ENCODE peak calls at places on chromosomes 11 and 22, in six cellular contexts. V is spleen, Z is sigmoid colon, E is endothelial cell of umbilical vein, F is GM12891, H is GM23338. C is an unnamed sample.

GRCh38 chr11:12303431-12304149 is 73.8 kb upstream of the PARVA start:
- DNase-seq in V (no peak), Z (no peak), E (no peak), F (no peak), H (no peak), C (no peak)

GRCh38 chr11:1040428-1041148 is 4.1 kb upstream of the MUC6 start:
- DNase-seq in V (peak), Z (no peak), E (no peak), F (no peak), H (no peak), C (no peak)

GRCh38 chr11:123357990-123358827 is 71.9 kb upstream of the GRAMD1B start:
- DNase-seq in V (peak), Z (no peak), E (no peak), F (peak), H (peak), C (peak)

GRCh38 chr11:131025020-131025419 is 108.7 kb upstream of the SNX19 start:
- DNase-seq in V (no peak), Z (no peak), E (no peak), F (no peak), H (peak), C (no peak)

GRCh38 chr22:27863001-27863400 is 56.1 kb downstream of the PITPNB start:
- DNase-seq in V (no peak), Z (no peak), E (no peak), F (no peak), H (no peak), C (no peak)

GRCh38 chr11:127000291-127000968 is at the start of gene KIRREL3:
- DNase-seq in V (no peak), Z (no peak), E (no peak), F (no peak), H (peak), C (no peak)

GRCh38 chr22:36182871-36183270 is 18.7 kb downstream of the APOL4 start:
- DNase-seq in V (no peak), Z (no peak), E (no peak), F (no peak), H (no peak), C (no peak)

GRCh38 chr11:79864882-79865281 is 424.1 kb upstream of the TENM4 start:
- DNase-seq in V (no peak), Z (no peak), E (no peak), F (no peak), H (no peak), C (no peak)

GRCh38 chr22:45341503-45341902 is 31.8 kb downstream of the FAM118A start:
- DNase-seq in V (no peak), Z (no peak), E (no peak), F (no peak), H (no peak), C (no peak)

GRCh38 chr11:59267738-59268475 is 55.2 kb upstream of the MPEG1 start:
- DNase-seq in V (no peak), Z (no peak), E (no peak), F (no peak), H (no peak), C (no peak)

GRCh38 chr11:32713496-32713895 is 81.0 kb downstream of the CCDC73 start:
- DNase-seq in V (no peak), Z (no peak), E (no peak), F (no peak), H (peak), C (no peak)

GRCh38 chr11:125263268-125263790 is 98.8 kb downstream of the PKNOX2 start:
- DNase-seq in V (peak), Z (peak), E (peak), F (no peak), H (peak), C (no peak)

GRCh38 chr11:47185305-47186075 is 744 bp downstream of the PACSIN3 start:
- DNase-seq in V (no peak), Z (peak), E (peak), F (no peak), H (peak), C (no peak)

GRCh38 chr11:44255406-44256071 is 54.4 kb downstream of the ALX4 start:
- DNase-seq in V (no peak), Z (no peak), E (no peak), F (no peak), H (no peak), C (no peak)

GRCh38 chr22:19396934-19397728 is 34.4 kb downstream of the HIRA start:
- DNase-seq in V (no peak), Z (no peak), E (no peak), F (no peak), H (no peak), C (no peak)

GRCh38 chr11:85977751-85978160 is 91.1 kb downstream of the PICALM start:
- DNase-seq in V (no peak), Z (no peak), E (no peak), F (no peak), H (no peak), C (no peak)

GRCh38 chr11:1297576-1298473 is 11.6 kb downstream of the TOLLIP start:
- DNase-seq in V (peak), Z (no peak), E (no peak), F (no peak), H (no peak), C (no peak)

GRCh38 chr11:2792376-2793250 is 92.8 kb upstream of the KCNQ1OT1 start:
- DNase-seq in V (peak), Z (peak), E (no peak), F (no peak), H (peak), C (no peak)

GRCh38 chr22:38921126-38921525 is 36.3 kb upstream of the APOBEC3A start:
- DNase-seq in V (no peak), Z (no peak), E (no peak), F (no peak), H (no peak), C (no peak)

GRCh38 chr11:72722050-72722748 is 30.0 kb downstream of the ARAP1 start:
- DNase-seq in V (peak), Z (peak), E (peak), F (peak), H (peak), C (peak)

GRCh38 chr11:76659672-76660532 is 10.6 kb downstream of the LRRC32 start:
- DNase-seq in V (peak), Z (peak), E (no peak), F (no peak), H (no peak), C (no peak)

GRCh38 chr11:62137881-62138629 is 14.2 kb downstream of the INCENP start:
- DNase-seq in V (no peak), Z (no peak), E (no peak), F (no peak), H (no peak), C (no peak)

GRCh38 chr11:130964393-130964792 is 48.1 kb upstream of the SNX19 start:
- DNase-seq in V (no peak), Z (no peak), E (no peak), F (no peak), H (no peak), C (no peak)

GRCh38 chr11:27507561-27508322 is 1.2 kb upstream of the LIN7C start:
- DNase-seq in V (no peak), Z (no peak), E (no peak), F (no peak), H (no peak), C (no peak)

GRCh38 chr11:69943066-69943465 is 123.8 kb upstream of the FGF3 start:
- DNase-seq in V (peak), Z (peak), E (no peak), F (no peak), H (peak), C (no peak)

GRCh38 chr11:13052130-13052541 is 43.0 kb downstream of the RASSF10 start:
- DNase-seq in V (no peak), Z (no peak), E (no peak), F (no peak), H (no peak), C (no peak)

GRCh38 chr11:101363706-101364275 is 220.0 kb downstream of the TRPC6 start:
- DNase-seq in V (no peak), Z (no peak), E (no peak), F (no peak), H (no peak), C (no peak)

GRCh38 chr22:41780714-41781507 is 19.6 kb upstream of the CCDC134 start:
- DNase-seq in V (peak), Z (peak), E (peak), F (peak), H (peak), C (peak)

GRCh38 chr11:128831781-128832497 is 35.2 kb downstream of the KCNJ1 start:
- DNase-seq in V (no peak), Z (no peak), E (peak), F (no peak), H (no peak), C (no peak)

GRCh38 chr11:128827494-128827893 is 39.6 kb downstream of the KCNJ1 start:
- DNase-seq in V (no peak), Z (no peak), E (no peak), F (no peak), H (no peak), C (no peak)

GRCh38 chr11:128828350-128828749 is 38.7 kb downstream of the KCNJ1 start:
- DNase-seq in V (no peak), Z (no peak), E (peak), F (no peak), H (no peak), C (no peak)

GRCh38 chr11:128830836-128831780 is 36.0 kb downstream of the KCNJ1 start:
- DNase-seq in V (peak), Z (peak), E (peak), F (peak), H (peak), C (peak)

GRCh38 chr11:128830290-128830813 is 36.7 kb downstream of the KCNJ1 start:
- DNase-seq in V (no peak), Z (no peak), E (no peak), F (no peak), H (no peak), C (no peak)
- TF ChIP-seq POLR2AphosphoS5 in V (no peak), Z (no peak), E (no peak), F (no peak), H (no peak), C (no peak)

DNA sequence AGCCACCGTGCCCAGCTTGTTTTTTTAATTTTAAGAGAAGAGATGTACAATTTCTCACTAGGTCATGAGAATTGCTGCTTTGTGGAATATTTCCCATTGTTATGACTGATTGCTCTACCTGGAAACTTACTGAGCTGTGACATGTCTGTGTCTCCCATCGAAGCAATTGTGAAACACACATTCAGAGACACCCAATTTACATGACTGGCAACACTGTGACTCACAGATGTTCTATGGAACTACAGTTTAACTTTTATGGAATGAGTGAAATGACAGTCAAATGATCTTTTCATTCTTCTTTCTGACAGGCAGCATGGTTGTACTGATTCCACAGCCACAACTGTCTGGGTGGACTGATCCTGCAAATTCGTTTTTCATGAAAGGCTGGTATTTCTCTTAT is 32.3 kb downstream of the ELF5 start:
- DNase-seq in V (no peak), Z (no peak), E (no peak), F (no peak), H (no peak), C (no peak)
- TF ChIP-seq POLR2AphosphoS5 in V (no peak), Z (no peak), E (no peak), F (no peak), H (no peak), C (no peak)

GRCh38 chr22:29030618-29031235 is 30.9 kb downstream of the C22orf31 start:
- DNase-seq in V (peak), Z (peak), E (peak), F (no peak), H (peak), C (no peak)

GRCh38 chr22:29030016-29030617 is 31.5 kb downstream of the C22orf31 start:
- DNase-seq in V (no peak), Z (no peak), E (no peak), F (no peak), H (peak), C (no peak)

GRCh38 chr22:29032584-29032983 is 29.0 kb downstream of the C22orf31 start:
- DNase-seq in V (no peak), Z (no peak), E (peak), F (no peak), H (no peak), C (no peak)

GRCh38 chr22:29032014-29032475 is 29.6 kb downstream of the C22orf31 start:
- DNase-seq in V (no peak), Z (no peak), E (no peak), F (no peak), H (peak), C (no peak)

GRCh38 chr22:29031236-29031982 is 30.2 kb downstream of the C22orf31 start:
- DNase-seq in V (no peak), Z (peak), E (peak), F (no peak), H (peak), C (no peak)
- TF ChIP-seq POLR2AphosphoS5 in V (peak), Z (peak), E (peak), F (no peak), H (no peak), C (no peak)

DNA sequence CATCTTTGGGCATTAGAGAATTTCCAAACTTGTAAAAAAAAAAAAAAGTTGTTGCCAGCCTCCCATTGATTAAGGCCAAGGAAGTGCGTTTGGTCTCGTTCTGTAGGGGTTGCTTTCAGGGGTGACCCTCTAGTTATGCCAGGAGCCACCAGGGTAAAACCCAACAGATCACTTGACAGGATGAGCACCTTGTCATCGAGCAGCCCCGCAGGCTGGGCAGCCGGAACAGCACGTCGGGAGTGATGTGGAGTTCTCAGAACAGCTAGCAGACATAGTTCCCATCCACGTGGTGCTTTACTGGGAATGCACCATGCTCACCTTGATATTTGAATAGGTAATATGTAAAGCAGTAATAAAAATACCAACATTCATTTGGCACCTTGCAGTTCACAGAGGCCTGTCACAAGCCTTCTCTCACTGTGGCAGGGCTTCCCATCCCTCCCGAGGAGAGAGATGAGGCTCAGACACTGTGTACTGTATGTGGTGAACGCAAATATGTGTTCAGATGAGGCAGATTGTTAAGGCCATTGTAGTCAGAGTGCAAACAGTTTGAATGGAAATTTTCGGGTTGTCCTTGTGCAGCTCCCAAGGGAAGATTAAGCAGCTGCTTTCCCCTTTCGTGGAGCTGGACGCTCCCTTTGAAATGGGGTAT is 70.9 kb upstream of the SORL1-AS1 start:
- DNase-seq in V (no peak), Z (no peak), E (no peak), F (no peak), H (no peak), C (no peak)
- TF ChIP-seq POLR2AphosphoS5 in V (no peak), Z (no peak), E (no peak), F (no peak), H (no peak), C (no peak)

GRCh38 chr11:93735627-93736026 is 5.7 kb downstream of the TAF1D start:
- DNase-seq in V (no peak), Z (no peak), E (no peak), F (no peak), H (no peak), C (no peak)

GRCh38 chr11:93732237-93732892 is 8.9 kb downstream of the TAF1D start:
- DNase-seq in V (no peak), Z (no peak), E (no peak), F (no peak), H (no peak), C (no peak)

GRCh38 chr11:93736129-93736528 is 5.2 kb downstream of the TAF1D start:
- DNase-seq in V (no peak), Z (no peak), E (no peak), F (no peak), H (no peak), C (no peak)

GRCh38 chr11:93734427-93735222 is 6.7 kb downstream of the TAF1D start:
- DNase-seq in V (no peak), Z (no peak), E (no peak), F (no peak), H (no peak), C (no peak)

GRCh38 chr11:93733474-93733873 is 7.8 kb downstream of the TAF1D start:
- DNase-seq in V (no peak), Z (no peak), E (no peak), F (no peak), H (no peak), C (no peak)
- TF ChIP-seq POLR2AphosphoS5 in V (no peak), Z (no peak), E (peak), F (peak), H (no peak), C (no peak)

DNA sequence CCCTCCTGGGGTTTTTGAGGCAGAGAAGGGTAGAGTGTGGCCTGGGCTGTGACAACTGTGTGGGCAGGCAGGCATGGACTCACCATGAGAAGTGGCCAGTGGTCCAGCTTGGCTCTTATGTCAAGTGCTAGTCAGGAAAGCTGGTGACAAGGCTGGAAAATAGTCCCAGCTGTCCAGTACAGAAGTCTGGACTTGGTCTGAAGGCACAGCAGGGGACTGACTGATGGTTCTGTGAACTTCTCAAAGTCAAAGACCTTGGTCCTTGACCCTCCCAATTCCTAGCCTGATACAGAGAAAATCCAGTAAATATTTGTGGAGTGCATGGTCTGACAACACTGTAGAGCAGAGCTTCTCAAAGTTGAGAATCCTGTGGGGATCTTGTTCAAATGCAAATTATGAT is 1.7 kb downstream of the PPFIBP2 start:
- DNase-seq in V (no peak), Z (no peak), E (no peak), F (no peak), H (no peak), C (no peak)
- TF ChIP-seq POLR2AphosphoS5 in V (no peak), Z (no peak), E (no peak), F (no peak), H (no peak), C (no peak)

GRCh38 chr11:20530942-20531703 is 68.3 kb upstream of the SLC6A5 start:
- DNase-seq in V (no peak), Z (no peak), E (no peak), F (no peak), H (no peak), C (no peak)
- TF ChIP-seq POLR2AphosphoS5 in V (no peak), Z (no peak), E (no peak), F (no peak), H (no peak), C (no peak)

GRCh38 chr22:33470456-33470855 is 412.3 kb upstream of the SYN3 start:
- DNase-seq in V (no peak), Z (no peak), E (no peak), F (no peak), H (no peak), C (no peak)

GRCh38 chr22:33474587-33474986 is 416.4 kb upstream of the SYN3 start:
- DNase-seq in V (no peak), Z (no peak), E (no peak), F (no peak), H (no peak), C (no peak)

GRCh38 chr22:33476716-33477115 is 418.5 kb upstream of the SYN3 start:
- DNase-seq in V (no peak), Z (no peak), E (no peak), F (no peak), H (no peak), C (no peak)

GRCh38 chr22:33476206-33476605 is 418.0 kb upstream of the SYN3 start:
- DNase-seq in V (no peak), Z (no peak), E (no peak), F (no peak), H (peak), C (no peak)

DNA sequence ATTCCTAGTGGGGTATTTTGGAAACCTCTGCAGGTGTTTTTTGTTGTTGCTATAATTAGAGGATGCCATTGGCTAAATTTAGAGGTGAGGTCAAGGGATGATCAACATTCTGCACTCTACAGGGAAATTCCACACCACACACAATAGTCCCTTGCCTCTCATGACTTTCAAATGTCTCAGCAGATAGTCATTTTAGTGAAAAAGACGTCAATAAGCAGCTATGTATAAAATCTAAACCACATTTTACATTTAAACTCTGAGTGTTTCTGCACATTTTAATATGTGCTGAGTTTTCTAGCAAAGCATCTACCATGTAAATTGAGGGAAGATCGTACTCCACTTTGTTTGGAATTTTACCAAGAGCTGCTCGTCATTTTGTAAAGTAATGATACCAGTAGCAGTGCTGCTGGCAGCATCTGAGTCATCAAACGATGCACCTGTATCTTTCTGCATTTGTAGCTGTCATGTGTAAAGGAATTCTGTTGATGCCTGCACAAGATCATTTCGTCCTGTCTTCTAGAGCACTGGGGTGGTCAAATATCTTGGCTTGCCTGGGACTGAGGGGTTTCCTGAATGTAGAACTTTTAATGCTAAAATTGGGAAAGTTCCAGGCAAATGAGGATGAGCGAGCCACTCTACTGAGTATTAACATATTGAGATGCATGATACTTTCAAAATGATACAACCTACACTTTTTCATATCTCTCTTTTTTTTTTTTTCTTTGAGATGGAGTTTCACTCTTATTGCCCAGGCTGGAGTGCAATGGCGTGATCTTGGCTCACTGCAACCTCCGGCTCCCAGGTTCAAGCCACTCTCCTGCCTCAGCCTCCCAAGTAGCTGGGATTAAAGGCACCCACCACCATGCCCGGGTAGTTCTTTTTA is 414.5 kb upstream of the SYN3 start:
- DNase-seq in V (no peak), Z (no peak), E (no peak), F (no peak), H (no peak), C (no peak)
- TF ChIP-seq POLR2AphosphoS5 in V (no peak), Z (no peak), E (no peak), F (peak), H (no peak), C (no peak)

C was measured in HL-60.